ENCODE peak calls at places on chromosome 17, in four cellular contexts. W is A549, E is NB4, F is adrenal gland. B is an unnamed sample.

GRCh38 chr17:58322581-58323419 is 5.8 kb downstream of the TSPOAP1 start:
- DNase-seq in F (no peak), W (no peak), E (no peak), B (no peak)

GRCh38 chr17:82859431-82860403 is 19.9 kb upstream of the ZNF750 start:
- DNase-seq in W (peak), F (peak), E (peak), B (peak)

GRCh38 chr17:1639549-1639948 is 6.0 kb downstream of the SCARF1 start:
- DNase-seq in F (no peak), W (no peak), E (no peak), B (no peak)

GRCh38 chr17:382644-383533 is 30.3 kb upstream of the RPH3AL start:
- DNase-seq in F (peak), E (peak), W (peak), B (peak)

GRCh38 chr17:340074-340473 is 12.5 kb downstream of the RPH3AL start:
- DNase-seq in E (no peak), W (no peak), F (peak), B (no peak)

GRCh38 chr17:61368049-61368831 is 31.4 kb upstream of the TBX2 start:
- DNase-seq in F (no peak), W (no peak), E (no peak), B (no peak)

GRCh38 chr17:7218774-7219173 is 862 bp downstream of the DLG4 start:
- DNase-seq in F (no peak), E (no peak), W (no peak), B (no peak)

GRCh38 chr17:70875729-70876344 is 706.5 kb downstream of the KCNJ2 start:
- DNase-seq in F (no peak), W (no peak), E (no peak), B (no peak)

GRCh38 chr17:40312893-40313659 is 4.1 kb downstream of the RARA start:
- DNase-seq in E (no peak), W (no peak), F (no peak), B (no peak)

GRCh38 chr17:43714338-43715149 is 44.0 kb downstream of the SOST start:
- DNase-seq in F (no peak), W (no peak), E (no peak), B (no peak)

GRCh38 chr17:79971651-79972050 is 64.0 kb downstream of the TBC1D16 start:
- DNase-seq in E (no peak), F (peak), W (no peak), B (peak)

GRCh38 chr17:44569459-44569858 is 12.2 kb downstream of the FZD2 start:
- DNase-seq in F (no peak), E (peak), W (no peak), B (no peak)

GRCh38 chr17:69523252-69523861 is 108.9 kb downstream of the MAP2K6 start:
- DNase-seq in W (peak), F (peak), E (peak), B (no peak)

GRCh38 chr17:10741416-10742140 is 11.8 kb upstream of the TMEM220 start:
- DNase-seq in W (no peak), F (peak), E (no peak), B (no peak)

GRCh38 chr17:74754832-74755231 is 6.4 kb downstream of the NHERF1 start:
- DNase-seq in E (peak), W (no peak), F (no peak), B (no peak)

GRCh38 chr17:49180303-49180702 is 30.1 kb downstream of the GNGT2 start:
- DNase-seq in F (peak), E (peak), W (peak), B (peak)

DNA sequence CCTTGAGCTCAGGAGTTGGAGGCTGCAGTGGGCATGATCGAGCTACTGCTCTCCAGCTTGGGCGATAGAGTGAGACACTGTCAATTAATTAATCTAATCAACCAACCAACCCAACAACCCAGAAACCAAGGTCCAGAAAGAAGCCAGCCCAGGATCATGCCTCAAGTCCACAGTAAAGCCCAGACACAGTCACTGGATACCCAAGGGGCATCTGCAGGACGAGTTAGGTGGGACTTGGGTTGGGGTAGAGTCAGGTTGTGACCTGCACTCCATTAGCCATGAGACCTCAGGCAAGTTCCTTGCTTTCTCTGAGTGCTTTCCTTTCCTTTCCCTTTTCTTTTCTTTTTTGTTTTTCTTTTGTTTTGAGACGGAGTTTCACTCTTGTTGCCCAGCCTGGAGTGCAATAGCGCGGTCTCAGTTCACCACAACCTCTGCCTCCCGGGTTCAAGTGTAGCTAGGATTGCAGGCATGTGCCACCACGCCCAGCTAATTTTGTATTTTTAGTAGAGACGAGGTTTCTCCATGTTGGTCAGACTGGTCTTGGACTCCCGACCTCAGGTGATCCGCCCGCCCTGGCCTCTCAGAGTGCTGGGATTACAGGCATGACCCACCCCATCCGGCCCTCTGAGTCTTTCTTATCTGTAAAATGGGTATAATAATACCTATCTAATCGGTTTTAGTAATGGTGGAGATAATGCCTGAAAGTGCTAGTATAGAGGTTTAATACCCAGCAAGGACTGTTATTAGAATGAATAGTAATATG is 3.5 kb upstream of the HSD17B1 start:
- DNase-seq in W (no peak), E (no peak), F (no peak), B (no peak)
- H3K4me3 ChIP-seq in W (peak), E (no peak), F (no peak), B (no peak)

DNA sequence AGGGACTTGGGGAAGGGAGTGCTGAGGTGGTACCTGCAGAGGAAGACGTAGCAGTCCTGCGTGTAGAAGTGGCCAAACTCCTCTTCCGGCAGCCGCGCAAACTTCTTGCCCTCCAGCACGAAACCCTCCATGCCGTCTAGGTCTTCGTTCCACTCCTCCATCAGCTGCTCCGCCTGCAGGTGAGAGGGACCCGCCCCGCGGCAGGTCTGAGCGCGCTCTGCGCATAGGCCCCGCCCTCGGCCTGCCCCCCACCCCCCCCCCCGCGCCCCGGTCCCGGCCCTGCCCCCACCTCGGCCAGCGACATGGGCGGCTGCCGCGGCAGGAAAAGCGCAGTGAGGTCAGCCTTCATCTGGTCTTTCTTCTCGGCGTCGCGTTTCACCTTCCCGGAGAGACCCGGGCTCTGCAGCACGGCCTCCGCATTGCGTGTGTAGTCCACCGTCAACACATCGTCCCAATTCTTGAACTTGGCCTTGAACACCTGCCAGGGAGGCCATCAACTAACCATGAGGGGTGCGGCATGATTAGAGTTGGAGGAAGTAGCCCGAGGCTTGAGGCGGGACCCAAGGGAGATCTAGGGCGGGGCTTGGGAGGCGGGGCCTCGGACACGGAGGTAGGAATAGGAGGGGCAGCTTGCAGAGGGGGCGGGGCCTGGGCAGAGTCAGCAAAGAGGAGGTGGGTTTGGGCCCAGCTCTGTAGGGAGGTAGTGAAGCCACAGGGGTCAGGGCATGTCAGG is 11.5 kb downstream of the FLII start:
- DNase-seq in W (peak), E (peak), F (peak), B (no peak)
- H3K4me3 ChIP-seq in W (no peak), E (no peak), F (peak), B (no peak)

GRCh38 chr17:65537845-65538678 is 23.4 kb downstream of the AXIN2 start:
- DNase-seq in W (no peak), F (no peak), E (no peak), B (peak)
- H3K4me3 ChIP-seq in W (no peak), F (no peak), E (no peak), B (no peak)

DNA sequence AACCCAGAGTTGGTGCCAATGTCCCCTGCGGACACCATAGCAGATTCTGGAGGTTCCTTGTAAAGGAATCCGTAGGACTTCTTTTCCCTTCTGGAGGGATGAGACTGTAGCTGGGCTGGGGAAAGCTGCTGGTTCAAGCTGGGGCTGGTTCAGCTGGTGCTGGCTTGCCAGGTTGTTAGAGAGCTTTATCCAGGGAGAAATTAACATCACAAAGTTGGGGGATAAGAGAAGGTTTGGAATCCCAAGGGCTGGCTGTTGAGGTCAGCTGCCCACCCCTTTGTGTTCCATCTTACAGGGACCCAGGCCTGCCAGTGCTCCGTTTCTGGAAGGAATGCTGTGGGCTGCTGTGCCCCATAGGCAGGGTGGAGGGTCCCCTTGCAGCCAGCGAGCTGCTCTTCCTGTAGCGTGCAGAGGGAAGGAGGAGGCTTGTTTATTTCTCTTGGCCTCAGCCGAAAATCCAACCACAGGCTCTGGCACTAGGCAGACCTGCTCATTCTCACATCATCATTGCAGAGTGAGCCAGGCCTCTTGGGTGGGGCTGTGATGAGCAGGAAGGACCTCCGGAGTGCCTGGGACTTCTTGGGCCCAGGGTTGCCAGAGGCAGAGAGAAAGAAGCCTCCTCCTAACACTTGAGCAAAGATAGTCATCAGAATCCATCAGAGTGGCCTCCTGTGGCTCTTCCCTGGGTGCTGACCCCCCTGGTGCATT is 251.1 kb downstream of the SEC14L1 start:
- DNase-seq in F (no peak), E (no peak), W (peak), B (peak)
- H3K4me3 ChIP-seq in F (no peak), E (no peak), W (peak), B (no peak)

GRCh38 chr17:67482784-67483183 is 105.7 kb downstream of the PITPNC1 start:
- DNase-seq in W (no peak), E (no peak), F (no peak), B (no peak)
- H3K4me3 ChIP-seq in W (no peak), E (no peak), F (no peak), B (no peak)